ENCODE peak calls at places on chromosome 7, in ten cellular contexts. H is GF-D8; E is effector memory CD8-positive, alpha-beta T cell; U is activated T-helper 9 cell treated with anti-CD3 and anti-CD28 coated beads, Interleukin-2, amount 50 U/mL, for 16 hours; O is germinal center; M is testis; I is HEK293T; S is omental fat pad; Y is AG08396; F is CD8-positive, alpha-beta T cell. J is an unnamed sample.

GRCh38 chr7:150564045-150564444 is 3.1 kb upstream of the GIMAP4 start:
- DNase-seq in S (no peak), M (no peak), F (no peak), H (no peak), U (no peak), E (no peak), O (no peak), Y (no peak), I (no peak), J (no peak)

GRCh38 chr7:47552631-47553030 is 29.3 kb downstream of the TNS3 start:
- DNase-seq in I (no peak), O (no peak), U (no peak), F (no peak), S (no peak), Y (peak; percentile 53), H (no peak), M (no peak), E (no peak), J (no peak)

GRCh38 chr7:129607471-129608120 is 3.9 kb upstream of the NRF1 start:
- DNase-seq in I (peak; percentile 63), U (no peak), Y (peak; percentile 60), F (peak; percentile 48), E (peak; percentile 53), H (peak; percentile 12), M (peak; percentile 59), S (no peak), O (peak; percentile 67), J (peak; percentile 35)

GRCh38 chr7:28293529-28293835 is 112.9 kb upstream of the JAZF1 start:
- DNase-seq in M (no peak), O (no peak), F (no peak), I (no peak), S (no peak), E (no peak), U (no peak), Y (no peak), H (no peak), J (no peak)

GRCh38 chr7:150992833-150993302 is 2.1 kb downstream of the NOS3 start:
- DNase-seq in U (no peak), Y (no peak), O (no peak), M (peak; percentile 68), E (no peak), F (no peak), H (no peak), I (peak; percentile 80), S (no peak), J (peak; percentile 61)

GRCh38 chr7:23246540-23246939 is at the start of gene GPNMB:
- DNase-seq in S (no peak), H (no peak), U (no peak), E (no peak), F (no peak), Y (peak; percentile 80), M (peak; percentile 75), I (no peak), O (no peak), J (peak; percentile 50)

GRCh38 chr7:104142147-104142546 is 65.7 kb downstream of the ORC5 start:
- DNase-seq in H (no peak), O (no peak), I (no peak), E (no peak), S (no peak), Y (no peak), U (no peak), M (no peak), F (no peak), J (no peak)

GRCh38 chr7:120916538-120916937 is 34.0 kb upstream of the ING3 start:
- DNase-seq in Y (no peak), M (no peak), O (no peak), U (no peak), F (no peak), S (no peak), I (no peak), E (no peak), H (no peak), J (no peak)

GRCh38 chr7:22631730-22632129 is 95.3 kb upstream of the IL6 start:
- DNase-seq in O (no peak), I (no peak), H (no peak), U (no peak), E (no peak), S (no peak), F (no peak), M (no peak), Y (no peak), J (no peak)

GRCh38 chr7:1569016-1569415 is 816 bp downstream of the PSMG3 start:
- DNase-seq in M (no peak), I (no peak), F (peak; percentile 40), H (no peak), U (no peak), E (peak; percentile 60), Y (no peak), O (no peak), S (no peak), J (no peak)

GRCh38 chr7:33933611-33934281 is 28.4 kb downstream of the BMPER start:
- DNase-seq in I (no peak), S (no peak), H (no peak), F (no peak), U (no peak), O (no peak), M (no peak), E (no peak), Y (peak; percentile 79), J (no peak)

GRCh38 chr7:158865462-158865922 is 9.1 kb downstream of the DYNC2I1 start:
- DNase-seq in O (no peak), H (peak; percentile 65), F (no peak), E (no peak), M (no peak), S (no peak), I (no peak), U (no peak), Y (no peak), J (peak; percentile 60)

GRCh38 chr7:29924006-29924405 is 65.6 kb downstream of the SCRN1 start:
- DNase-seq in E (no peak), M (no peak), I (no peak), U (no peak), H (no peak), F (no peak), Y (no peak), S (no peak), O (no peak), J (no peak)

GRCh38 chr7:641269-641671 is 85.2 kb upstream of the DNAAF5 start:
- DNase-seq in F (no peak), I (no peak), O (no peak), Y (no peak), E (no peak), U (no peak), M (peak; percentile 33), H (no peak), S (no peak), J (no peak)

GRCh38 chr7:31940167-31940566 is 130.0 kb downstream of the PDE1C start:
- DNase-seq in Y (no peak), F (no peak), O (no peak), U (no peak), S (no peak), M (no peak), H (no peak), I (no peak), E (no peak), J (no peak)

GRCh38 chr7:112892263-112892662 is 102.1 kb upstream of the TMEM168 start:
- DNase-seq in F (no peak), U (no peak), O (no peak), H (no peak), Y (no peak), M (no peak), S (no peak), I (no peak), E (no peak), J (peak; percentile 39)

GRCh38 chr7:104982773-104983619 is 31.0 kb upstream of the KMT2E start:
- DNase-seq in M (no peak), E (no peak), O (no peak), F (no peak), U (no peak), Y (no peak), I (no peak), H (no peak), S (no peak), J (no peak)

GRCh38 chr7:140478361-140479061 is 794 bp downstream of the MKRN1 start:
- DNase-seq in F (no peak), Y (peak; percentile 62), E (no peak), I (peak; percentile 75), H (peak; percentile 29), U (peak; percentile 1), S (no peak), O (peak; percentile 69), M (peak; percentile 36), J (peak; percentile 67)

GRCh38 chr7:100426516-100426915 is 2.0 kb downstream of the ZCWPW1 start:
- DNase-seq in I (no peak), M (no peak), Y (no peak), F (no peak), S (no peak), U (no peak), O (no peak), E (no peak), H (no peak), J (no peak)

GRCh38 chr7:121931149-121931922 is 58.4 kb downstream of the PTPRZ1 start:
- DNase-seq in H (no peak), U (no peak), O (no peak), F (no peak), S (no peak), E (no peak), Y (no peak), I (no peak), M (no peak), J (no peak)

GRCh38 chr7:45911311-45911710 is 9.8 kb downstream of the IGFBP3 start:
- DNase-seq in F (no peak), I (no peak), Y (no peak), M (no peak), U (no peak), S (no peak), H (no peak), O (no peak), E (no peak), J (no peak)

GRCh38 chr7:46432666-46433065 is 511.6 kb upstream of the IGFBP3 start:
- DNase-seq in E (no peak), M (no peak), O (no peak), U (no peak), H (no peak), S (no peak), F (no peak), I (no peak), Y (no peak), J (peak; percentile 13)

GRCh38 chr7:80428161-80429054 is 83.5 kb downstream of the GNAT3 start:
- DNase-seq in M (peak; percentile 28), I (peak; percentile 49), U (no peak), F (no peak), E (no peak), O (no peak), H (no peak), S (no peak), Y (peak; percentile 30), J (peak; percentile 58)

GRCh38 chr7:84194484-84195260 is at the start of gene SEMA3A:
- DNase-seq in Y (peak; percentile 59), U (no peak), I (peak; percentile 52), S (peak; percentile 22), E (no peak), F (peak; percentile 5), H (no peak), M (peak; percentile 28), O (no peak), J (peak; percentile 78)

GRCh38 chr7:2719007-2719406 is 31.0 kb downstream of the AMZ1 start:
- DNase-seq in I (peak; percentile 66), O (peak; percentile 82), E (peak; percentile 53), F (peak; percentile 74), Y (peak; percentile 48), M (no peak), U (peak; percentile 38), H (no peak), S (no peak), J (no peak)

GRCh38 chr7:158343936-158344455 is 243.6 kb downstream of the PTPRN2 start:
- DNase-seq in E (no peak), I (no peak), S (no peak), H (no peak), F (no peak), M (peak; percentile 1), Y (no peak), O (no peak), U (no peak), J (no peak)

GRCh38 chr7:22858640-22859561 is 36.3 kb upstream of the TOMM7 start:
- DNase-seq in Y (peak; percentile 84), O (no peak), F (no peak), E (no peak), U (no peak), S (no peak), M (no peak), I (no peak), H (no peak), J (no peak)

GRCh38 chr7:74417419-74417971 is 36.2 kb upstream of the GTF2IRD1 start:
- DNase-seq in E (peak; percentile 50), M (peak; percentile 76), U (peak; percentile 32), S (peak; percentile 29), Y (peak; percentile 90), I (peak; percentile 89), H (no peak), O (peak; percentile 86), F (peak; percentile 60), J (peak; percentile 73)

J was measured in hepatocyte.